ENCODE peak calls at places on chromosomes 13 and 19, in four cellular contexts. G is A549, U is K562, F is HepG2. O is an unnamed sample.

GRCh38 chr19:6229951-6230712 is 49.6 kb downstream of the MLLT1 start:
- DNase-seq in G (no peak), U (no peak), F (no peak), O (no peak)

GRCh38 chr13:52849727-52850395 is 1.4 kb upstream of the PCDH8 start:
- DNase-seq in G (no peak), U (no peak), F (no peak), O (no peak)

GRCh38 chr13:77523834-77524728 is 11.4 kb upstream of the SCEL start:
- DNase-seq in G (no peak), U (no peak), F (no peak), O (no peak)

GRCh38 chr13:90686438-90686837 is 661.0 kb upstream of the MIR17HG start:
- DNase-seq in G (no peak), U (no peak), F (no peak), O (peak; percentile 65)

GRCh38 chr19:8208710-8209110 is 460 bp upstream of the CERS4 start:
- DNase-seq in G (no peak), U (no peak), F (no peak), O (no peak)

GRCh38 chr19:35195822-35196221 is 32.7 kb downstream of the FAM187B start:
- DNase-seq in G (no peak), U (no peak), F (no peak), O (no peak)

GRCh38 chr13:46288570-46289259 is 77.0 kb downstream of the LRRC63 start:
- DNase-seq in G (peak; percentile 8), U (peak; percentile 37), F (peak; percentile 27), O (peak; percentile 22)

GRCh38 chr19:48627211-48627864 is 8.0 kb downstream of the SPHK2 start:
- DNase-seq in G (no peak), U (no peak), F (peak; percentile 73), O (no peak)

GRCh38 chr13:30438286-30438685 is 16.0 kb downstream of the UBE2L5 start:
- DNase-seq in G (no peak), U (no peak), F (no peak), O (no peak)

GRCh38 chr19:5993516-5994406 is 15.8 kb upstream of the RANBP3 start:
- DNase-seq in G (no peak), U (no peak), F (no peak), O (no peak)

GRCh38 chr13:34148359-34148758 is 330.4 kb downstream of the RFC3 start:
- DNase-seq in G (no peak), U (no peak), F (no peak), O (no peak)

GRCh38 chr19:55585658-55586339 is 5.2 kb upstream of the ZNF579 start:
- DNase-seq in G (no peak), U (peak; percentile 52), F (peak; percentile 76), O (peak; percentile 63)

GRCh38 chr19:33048806-33049676 is 15.6 kb downstream of the RHPN2 start:
- DNase-seq in G (no peak), U (no peak), F (no peak), O (peak; percentile 24)

GRCh38 chr13:50198508-50198907 is 183.3 kb downstream of the KCNRG start:
- DNase-seq in G (no peak), U (no peak), F (no peak), O (peak; percentile 20)

GRCh38 chr19:50458396-50459066 is 17.8 kb upstream of the EMC10 start:
- DNase-seq in G (no peak), U (no peak), F (no peak), O (peak; percentile 6)

GRCh38 chr13:25196971-25197370 is 24.9 kb upstream of the AMER2 start:
- DNase-seq in G (no peak), U (no peak), F (no peak), O (no peak)

GRCh38 chr13:93147293-93147645 is 79.3 kb upstream of the GPC6 start:
- DNase-seq in G (no peak), U (no peak), F (no peak), O (no peak)

GRCh38 chr13:98592353-98592740 is 15.4 kb upstream of the STK24 start:
- DNase-seq in G (no peak), U (no peak), F (no peak), O (no peak)

GRCh38 chr13:112106467-112107141 is 39.7 kb downstream of the SOX1 start:
- DNase-seq in G (no peak), U (no peak), F (peak; percentile 6), O (no peak)

GRCh38 chr19:35306473-35307246 is 14.7 kb downstream of the MAG start:
- DNase-seq in G (peak; percentile 75), U (no peak), F (peak; percentile 61), O (no peak)

GRCh38 chr13:33323766-33324525 is 38.4 kb upstream of the STARD13 start:
- DNase-seq in G (no peak), U (no peak), F (no peak), O (peak; percentile 63)

GRCh38 chr13:109885235-109885634 is 98.9 kb upstream of the IRS2 start:
- DNase-seq in G (no peak), U (no peak), F (no peak), O (no peak)

GRCh38 chr13:93345642-93346220 is 119.1 kb downstream of the GPC6 start:
- DNase-seq in G (no peak), U (no peak), F (no peak), O (no peak)

GRCh38 chr19:49347835-49348234 is 12.6 kb downstream of the CD37 start:
- DNase-seq in G (peak; percentile 81), U (peak; percentile 67), F (peak; percentile 44), O (peak; percentile 82)

GRCh38 chr13:113589251-113589960 is 4.9 kb downstream of the TFDP1 start:
- DNase-seq in G (no peak), U (no peak), F (no peak), O (no peak)

GRCh38 chr19:42276284-42276683 is 7.2 kb downstream of the CIC start:
- DNase-seq in G (no peak), U (no peak), F (no peak), O (no peak)

GRCh38 chr19:42279902-42280760 is 11.1 kb downstream of the CIC start:
- DNase-seq in G (peak; percentile 100), U (peak; percentile 94), F (peak; percentile 79), O (peak; percentile 83)

GRCh38 chr19:42279148-42279901 is 10.3 kb downstream of the CIC start:
- DNase-seq in G (no peak), U (no peak), F (no peak), O (no peak)

GRCh38 chr19:42276821-42277220 is 7.8 kb downstream of the CIC start:
- DNase-seq in G (no peak), U (no peak), F (no peak), O (no peak)

GRCh38 chr19:42277821-42278809 is 9.1 kb downstream of the CIC start:
- DNase-seq in G (no peak), U (no peak), F (no peak), O (no peak)
- TF ChIP-seq BHLHE40 in G (no peak), U (no peak), F (no peak), O (no peak)

GRCh38 chr19:2983351-2984195 is 6.2 kb downstream of the TLE6 start:
- DNase-seq in G (no peak), U (peak; percentile 23), F (no peak), O (peak; percentile 7)
- TF ChIP-seq MAZ in G (no peak), U (no peak), F (no peak), O (peak; percentile 61)

GRCh38 chr13:70959376-70959775 is 851.1 kb upstream of the KLHL1 start:
- DNase-seq in G (no peak), U (no peak), F (no peak), O (no peak)

GRCh38 chr13:70960841-70961443 is 852.7 kb upstream of the KLHL1 start:
- DNase-seq in G (no peak), U (no peak), F (peak; percentile 18), O (peak; percentile 13)

GRCh38 chr13:70967564-70967963 is 859.3 kb upstream of the KLHL1 start:
- DNase-seq in G (no peak), U (no peak), F (no peak), O (no peak)

GRCh38 chr13:70964124-70964523 is 855.9 kb upstream of the KLHL1 start:
- DNase-seq in G (no peak), U (no peak), F (peak; percentile 38), O (no peak)
- TF ChIP-seq CTCF in G (no peak), U (no peak), F (peak; percentile 74), O (no peak)

GRCh38 chr19:38691938-38692457 is 44.5 kb downstream of the ACTN4 start:
- DNase-seq in G (no peak), U (no peak), F (no peak), O (peak; percentile 92)
- TF ChIP-seq BHLHE40 in G (no peak), U (no peak), F (no peak), O (peak; percentile 41)

DNA sequence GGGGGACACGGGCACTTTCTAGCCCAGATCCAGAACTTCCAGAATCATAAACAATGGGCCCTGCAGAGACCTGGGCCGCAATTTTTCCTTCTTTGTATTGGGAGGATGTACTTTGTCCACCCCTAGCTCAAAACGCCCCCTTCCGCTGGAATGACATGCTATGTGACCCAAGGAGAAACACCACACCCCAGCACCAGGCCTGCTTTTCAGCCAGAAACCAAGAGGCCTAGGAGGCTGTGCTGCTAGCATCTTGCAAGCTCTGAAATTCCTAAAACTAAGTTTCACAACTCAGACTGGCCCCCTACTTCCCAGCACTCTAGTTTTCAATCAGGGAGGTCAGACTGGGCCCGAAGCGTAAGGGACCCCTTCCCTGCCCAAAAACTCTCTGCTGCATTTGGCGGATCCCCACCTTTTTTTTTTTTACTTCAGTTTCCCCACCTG is 538 bp downstream of the LSM4 start:
- DNase-seq in G (peak; percentile 66), U (peak; percentile 66), F (peak; percentile 74), O (peak; percentile 65)
- TF ChIP-seq MAZ in G (no peak), U (no peak), F (no peak), O (peak; percentile 9)

DNA sequence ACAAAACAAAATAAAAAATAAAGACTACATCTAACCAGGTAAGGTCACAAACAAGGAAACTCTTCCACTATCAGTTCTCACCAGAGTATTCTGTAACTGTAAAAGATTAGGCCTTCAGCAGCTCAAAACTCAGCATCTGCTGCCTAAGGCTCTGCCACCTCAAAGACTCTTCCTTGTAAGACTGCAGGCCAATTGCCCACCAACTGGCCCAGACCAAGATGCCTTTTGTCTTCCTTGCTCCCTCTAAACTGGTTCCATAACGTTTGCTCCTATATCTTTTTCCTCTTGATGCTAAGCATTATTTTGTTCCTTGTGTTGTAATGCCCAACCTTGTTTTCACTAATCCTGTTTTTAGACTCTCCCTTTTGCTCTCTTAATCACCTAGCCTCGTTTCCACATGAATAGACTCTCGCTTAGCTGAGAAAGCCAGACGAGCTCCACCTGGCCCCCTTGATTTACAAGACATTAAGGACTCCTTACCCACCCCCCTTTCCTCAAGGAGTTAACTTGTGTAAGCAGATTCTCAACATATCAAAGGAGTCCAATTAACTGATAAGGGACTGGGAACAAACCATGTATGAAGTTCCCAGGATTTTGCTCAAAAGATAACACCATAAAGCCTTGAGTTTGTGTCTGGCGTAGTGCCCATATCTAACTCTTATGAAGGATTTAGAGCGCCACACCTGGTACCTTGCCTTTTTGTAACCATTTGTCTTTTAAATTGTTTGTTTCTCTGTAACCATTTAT is 1.5 kb downstream of the ZNF814 start:
- DNase-seq in G (no peak), U (no peak), F (no peak), O (no peak)
- TF ChIP-seq CTCF in G (no peak), U (no peak), F (no peak), O (no peak)

GRCh38 chr19:31167695-31168094 is 181.5 kb downstream of the TSHZ3 start:
- DNase-seq in G (no peak), U (no peak), F (no peak), O (no peak)
- TF ChIP-seq BHLHE40 in G (no peak), U (no peak), F (no peak), O (no peak)

GRCh38 chr19:1079566-1080111 is 12.7 kb downstream of the ARHGAP45 start:
- DNase-seq in G (no peak), U (no peak), F (no peak), O (no peak)
- TF ChIP-seq MAZ in G (no peak), U (no peak), F (no peak), O (no peak)

O was measured in IMR-90.